ENCODE peak calls at places on chromosomes 12 and 14, in nine cellular contexts. One of them, this sample, is unnamed.

GRCh38 chr14:51546099-51546498 is 105.6 kb upstream of the FRMD6 start:
- DNase-seq in H1: no peak
- DNase-seq in fibroblast of villous mesenchyme: no peak
- DNase-seq in lung: no peak
- DNase-seq in nephron progenitor cell: no peak
- DNase-seq in tibial nerve: no peak
- DNase-seq in AG04450: no peak
- DNase-seq in astrocyte of the spinal cord: no peak
- DNase-seq in HFFc6: no peak
- DNase-seq in this sample: no peak

GRCh38 chr12:132089407-132089910 is 54.7 kb downstream of the DDX51 start:
- DNase-seq in fibroblast of villous mesenchyme: no peak
- DNase-seq in AG04450: no peak
- DNase-seq in tibial nerve: no peak
- DNase-seq in HFFc6: no peak
- DNase-seq in astrocyte of the spinal cord: no peak
- DNase-seq in lung: no peak
- DNase-seq in H1: no peak
- DNase-seq in nephron progenitor cell: no peak
- DNase-seq in this sample: no peak

GRCh38 chr12:5661820-5662219 is 229.9 kb downstream of the NTF3 start:
- DNase-seq in H1: no peak
- DNase-seq in HFFc6: no peak
- DNase-seq in nephron progenitor cell: no peak
- DNase-seq in fibroblast of villous mesenchyme: no peak
- DNase-seq in astrocyte of the spinal cord: no peak
- DNase-seq in lung: no peak
- DNase-seq in tibial nerve: no peak
- DNase-seq in AG04450: no peak
- DNase-seq in this sample: no peak

GRCh38 chr14:57382283-57382682 is 8.1 kb upstream of the NAA30 start:
- DNase-seq in lung: no peak
- DNase-seq in tibial nerve: no peak
- DNase-seq in HFFc6: peak
- DNase-seq in nephron progenitor cell: no peak
- DNase-seq in fibroblast of villous mesenchyme: peak
- DNase-seq in astrocyte of the spinal cord: peak
- DNase-seq in AG04450: peak
- DNase-seq in H1: no peak
- DNase-seq in this sample: peak

GRCh38 chr12:13135336-13136178 is 32.1 kb upstream of the GSG1 start:
- DNase-seq in nephron progenitor cell: no peak
- DNase-seq in HFFc6: peak
- DNase-seq in lung: peak
- DNase-seq in fibroblast of villous mesenchyme: peak
- DNase-seq in H1: no peak
- DNase-seq in tibial nerve: no peak
- DNase-seq in AG04450: peak
- DNase-seq in astrocyte of the spinal cord: peak
- DNase-seq in this sample: peak

GRCh38 chr12:42213023-42213422 is 25.0 kb downstream of the YAF2 start:
- DNase-seq in HFFc6: no peak
- DNase-seq in nephron progenitor cell: no peak
- DNase-seq in fibroblast of villous mesenchyme: no peak
- DNase-seq in H1: no peak
- DNase-seq in tibial nerve: no peak
- DNase-seq in AG04450: no peak
- DNase-seq in lung: no peak
- DNase-seq in astrocyte of the spinal cord: peak
- DNase-seq in this sample: no peak

GRCh38 chr12:26319511-26319910 is 124.1 kb downstream of the SSPN start:
- DNase-seq in H1: no peak
- DNase-seq in tibial nerve: peak
- DNase-seq in nephron progenitor cell: no peak
- DNase-seq in HFFc6: peak
- DNase-seq in astrocyte of the spinal cord: peak
- DNase-seq in AG04450: peak
- DNase-seq in fibroblast of villous mesenchyme: peak
- DNase-seq in lung: peak
- DNase-seq in this sample: peak

GRCh38 chr12:15527201-15527782 is 205.0 kb downstream of the PTPRO start:
- DNase-seq in astrocyte of the spinal cord: no peak
- DNase-seq in lung: no peak
- DNase-seq in AG04450: no peak
- DNase-seq in H1: peak
- DNase-seq in fibroblast of villous mesenchyme: no peak
- DNase-seq in tibial nerve: no peak
- DNase-seq in nephron progenitor cell: no peak
- DNase-seq in HFFc6: peak
- DNase-seq in this sample: no peak

GRCh38 chr14:88380405-88380804 is 5.1 kb upstream of the SPATA7 start:
- DNase-seq in tibial nerve: no peak
- DNase-seq in AG04450: no peak
- DNase-seq in HFFc6: no peak
- DNase-seq in lung: no peak
- DNase-seq in astrocyte of the spinal cord: peak
- DNase-seq in nephron progenitor cell: no peak
- DNase-seq in fibroblast of villous mesenchyme: peak
- DNase-seq in H1: no peak
- DNase-seq in this sample: no peak

GRCh38 chr14:35387209-35387608 is 17.3 kb downstream of the NFKBIA start:
- DNase-seq in AG04450: no peak
- DNase-seq in lung: no peak
- DNase-seq in nephron progenitor cell: no peak
- DNase-seq in HFFc6: no peak
- DNase-seq in astrocyte of the spinal cord: no peak
- DNase-seq in tibial nerve: no peak
- DNase-seq in fibroblast of villous mesenchyme: no peak
- DNase-seq in H1: no peak
- DNase-seq in this sample: no peak

GRCh38 chr12:123763093-123763492 is 992 bp downstream of the DNAH10 start:
- DNase-seq in fibroblast of villous mesenchyme: no peak
- DNase-seq in lung: no peak
- DNase-seq in nephron progenitor cell: no peak
- DNase-seq in tibial nerve: no peak
- DNase-seq in H1: peak
- DNase-seq in astrocyte of the spinal cord: no peak
- DNase-seq in HFFc6: no peak
- DNase-seq in AG04450: no peak
- DNase-seq in this sample: no peak

GRCh38 chr12:27843714-27844245 is 63.7 kb upstream of the MANSC4 start:
- DNase-seq in tibial nerve: no peak
- DNase-seq in AG04450: no peak
- DNase-seq in HFFc6: no peak
- DNase-seq in nephron progenitor cell: no peak
- DNase-seq in lung: no peak
- DNase-seq in H1: no peak
- DNase-seq in astrocyte of the spinal cord: peak
- DNase-seq in fibroblast of villous mesenchyme: peak
- DNase-seq in this sample: no peak

GRCh38 chr12:18468521-18469075 is 207.3 kb downstream of the PIK3C2G start:
- DNase-seq in astrocyte of the spinal cord: peak
- DNase-seq in AG04450: no peak
- DNase-seq in nephron progenitor cell: no peak
- DNase-seq in lung: no peak
- DNase-seq in tibial nerve: no peak
- DNase-seq in fibroblast of villous mesenchyme: peak
- DNase-seq in H1: no peak
- DNase-seq in HFFc6: peak
- DNase-seq in this sample: no peak

GRCh38 chr12:33703221-33703620 is 263.6 kb upstream of the SYT10 start:
- DNase-seq in lung: no peak
- DNase-seq in astrocyte of the spinal cord: no peak
- DNase-seq in fibroblast of villous mesenchyme: no peak
- DNase-seq in HFFc6: no peak
- DNase-seq in H1: no peak
- DNase-seq in nephron progenitor cell: no peak
- DNase-seq in tibial nerve: no peak
- DNase-seq in AG04450: no peak
- DNase-seq in this sample: no peak

GRCh38 chr14:21308132-21308478 is 28.2 kb downstream of the RPGRIP1 start:
- DNase-seq in HFFc6: no peak
- DNase-seq in lung: no peak
- DNase-seq in nephron progenitor cell: no peak
- DNase-seq in astrocyte of the spinal cord: no peak
- DNase-seq in H1: no peak
- DNase-seq in tibial nerve: no peak
- DNase-seq in AG04450: no peak
- DNase-seq in fibroblast of villous mesenchyme: no peak
- DNase-seq in this sample: no peak

GRCh38 chr14:34682787-34683321 is 31.5 kb downstream of the CFL2 start:
- DNase-seq in H1: no peak
- DNase-seq in HFFc6: peak
- DNase-seq in AG04450: no peak
- DNase-seq in astrocyte of the spinal cord: peak
- DNase-seq in lung: no peak
- DNase-seq in tibial nerve: no peak
- DNase-seq in nephron progenitor cell: no peak
- DNase-seq in fibroblast of villous mesenchyme: peak
- DNase-seq in this sample: no peak

DNA sequence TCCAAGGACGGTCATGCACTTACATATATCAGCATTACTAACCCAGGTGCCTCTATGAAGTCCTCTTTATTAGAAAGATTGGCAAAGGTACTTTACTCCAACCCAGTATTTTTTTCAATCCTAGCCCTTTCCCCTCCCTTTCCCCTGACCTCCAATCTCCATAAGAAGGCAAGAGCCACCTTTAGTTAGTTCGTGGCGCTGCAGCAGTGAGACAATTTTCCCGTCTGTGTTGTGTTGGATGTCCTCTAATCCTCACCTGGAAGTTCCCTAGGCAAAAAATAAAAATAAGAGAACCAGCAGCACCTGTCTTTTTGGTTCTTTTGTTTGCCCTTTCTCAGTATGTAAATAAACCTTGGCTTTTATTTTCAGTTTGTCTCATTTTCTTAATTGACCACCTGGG is 439.6 kb upstream of the LRFN5 start:
- DNase-seq in AG04450: no peak
- DNase-seq in lung: no peak
- DNase-seq in HFFc6: no peak
- DNase-seq in H1: no peak
- DNase-seq in nephron progenitor cell: no peak
- DNase-seq in tibial nerve: no peak
- DNase-seq in astrocyte of the spinal cord: no peak
- DNase-seq in fibroblast of villous mesenchyme: no peak
- DNase-seq in this sample: no peak
- TF ChIP-seq CTCF in AG04450: no peak
- TF ChIP-seq CTCF in lung: no peak
- TF ChIP-seq CTCF in HFFc6: no peak
- TF ChIP-seq CTCF in H1: peak
- TF ChIP-seq CTCF in nephron progenitor cell: no peak
- TF ChIP-seq CTCF in tibial nerve: no peak
- TF ChIP-seq CTCF in astrocyte of the spinal cord: no peak
- TF ChIP-seq CTCF in fibroblast of villous mesenchyme: no peak
- TF ChIP-seq CTCF in this sample: no peak

DNA sequence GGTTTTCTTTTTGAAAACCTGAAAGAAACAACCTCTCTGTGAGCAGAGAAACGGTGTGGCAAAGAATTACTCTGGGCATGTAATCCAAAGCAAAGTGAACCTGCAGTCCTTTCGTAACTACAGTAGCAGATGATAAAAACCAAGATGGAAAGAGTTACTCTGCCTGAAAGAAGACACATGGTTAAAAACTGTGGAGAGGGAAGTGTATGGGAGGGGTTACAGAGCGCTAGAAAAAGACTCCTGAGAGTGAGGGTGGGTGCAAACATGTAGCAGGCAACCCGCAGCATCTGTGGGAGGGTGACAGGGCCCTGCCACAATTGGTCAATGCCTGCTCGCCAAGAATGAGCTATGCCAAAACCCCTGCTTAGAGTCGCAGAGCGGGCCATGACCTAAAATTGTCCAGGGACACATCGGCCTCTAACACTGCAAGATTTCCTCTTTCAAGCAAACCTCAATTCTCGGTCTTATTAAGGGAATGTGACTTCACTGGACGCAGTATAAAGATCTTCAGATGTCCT is 753 bp downstream of the PRKAG1 start:
- DNase-seq in fibroblast of villous mesenchyme: peak
- DNase-seq in nephron progenitor cell: no peak
- DNase-seq in H1: no peak
- DNase-seq in astrocyte of the spinal cord: no peak
- DNase-seq in AG04450: no peak
- DNase-seq in lung: no peak
- DNase-seq in HFFc6: peak
- DNase-seq in tibial nerve: no peak
- DNase-seq in this sample: no peak
- TF ChIP-seq CTCF in fibroblast of villous mesenchyme: no peak
- TF ChIP-seq CTCF in nephron progenitor cell: no peak
- TF ChIP-seq CTCF in H1: no peak
- TF ChIP-seq CTCF in astrocyte of the spinal cord: no peak
- TF ChIP-seq CTCF in AG04450: peak
- TF ChIP-seq CTCF in lung: no peak
- TF ChIP-seq CTCF in HFFc6: no peak
- TF ChIP-seq CTCF in tibial nerve: no peak
- TF ChIP-seq CTCF in this sample: no peak

GRCh38 chr14:76923422-76924362 is 97.5 kb downstream of the LRRC74A start:
- DNase-seq in astrocyte of the spinal cord: no peak
- DNase-seq in H1: peak
- DNase-seq in nephron progenitor cell: no peak
- DNase-seq in tibial nerve: no peak
- DNase-seq in fibroblast of villous mesenchyme: no peak
- DNase-seq in AG04450: no peak
- DNase-seq in lung: no peak
- DNase-seq in HFFc6: no peak
- DNase-seq in this sample: no peak

GRCh38 chr14:76928301-76928700 is 100.2 kb downstream of the IRF2BPL start:
- DNase-seq in AG04450: no peak
- DNase-seq in astrocyte of the spinal cord: no peak
- DNase-seq in H1: no peak
- DNase-seq in nephron progenitor cell: no peak
- DNase-seq in lung: no peak
- DNase-seq in HFFc6: no peak
- DNase-seq in tibial nerve: no peak
- DNase-seq in fibroblast of villous mesenchyme: no peak
- DNase-seq in this sample: no peak

GRCh38 chr14:76924363-76925151 is 98.3 kb downstream of the LRRC74A start:
- DNase-seq in nephron progenitor cell: peak
- DNase-seq in fibroblast of villous mesenchyme: no peak
- DNase-seq in tibial nerve: no peak
- DNase-seq in AG04450: no peak
- DNase-seq in lung: no peak
- DNase-seq in HFFc6: no peak
- DNase-seq in H1: peak
- DNase-seq in astrocyte of the spinal cord: peak
- DNase-seq in this sample: no peak

GRCh38 chr14:76929927-76930326 is 98.6 kb downstream of the IRF2BPL start:
- DNase-seq in astrocyte of the spinal cord: no peak
- DNase-seq in AG04450: no peak
- DNase-seq in lung: no peak
- DNase-seq in H1: no peak
- DNase-seq in HFFc6: no peak
- DNase-seq in tibial nerve: no peak
- DNase-seq in fibroblast of villous mesenchyme: no peak
- DNase-seq in nephron progenitor cell: no peak
- DNase-seq in this sample: no peak

GRCh38 chr14:76926521-76927251 is 100.5 kb downstream of the LRRC74A start:
- DNase-seq in lung: no peak
- DNase-seq in AG04450: no peak
- DNase-seq in tibial nerve: peak
- DNase-seq in nephron progenitor cell: peak
- DNase-seq in H1: no peak
- DNase-seq in HFFc6: peak
- DNase-seq in astrocyte of the spinal cord: no peak
- DNase-seq in fibroblast of villous mesenchyme: peak
- DNase-seq in this sample: no peak
- TF ChIP-seq CTCF in lung: no peak
- TF ChIP-seq CTCF in AG04450: no peak
- TF ChIP-seq CTCF in tibial nerve: no peak
- TF ChIP-seq CTCF in nephron progenitor cell: no peak
- TF ChIP-seq CTCF in H1: no peak
- TF ChIP-seq CTCF in HFFc6: no peak
- TF ChIP-seq CTCF in astrocyte of the spinal cord: no peak
- TF ChIP-seq CTCF in fibroblast of villous mesenchyme: no peak
- TF ChIP-seq CTCF in this sample: no peak

GRCh38 chr12:57726884-57727757 is 11.4 kb downstream of the AGAP2 start:
- DNase-seq in lung: no peak
- DNase-seq in nephron progenitor cell: peak
- DNase-seq in tibial nerve: no peak
- DNase-seq in HFFc6: peak
- DNase-seq in H1: peak
- DNase-seq in fibroblast of villous mesenchyme: peak
- DNase-seq in AG04450: no peak
- DNase-seq in astrocyte of the spinal cord: peak
- DNase-seq in this sample: no peak
- TF ChIP-seq CTCF in lung: no peak
- TF ChIP-seq CTCF in nephron progenitor cell: no peak
- TF ChIP-seq CTCF in tibial nerve: peak
- TF ChIP-seq CTCF in HFFc6: peak
- TF ChIP-seq CTCF in H1: no peak
- TF ChIP-seq CTCF in fibroblast of villous mesenchyme: peak
- TF ChIP-seq CTCF in AG04450: peak
- TF ChIP-seq CTCF in astrocyte of the spinal cord: peak
- TF ChIP-seq CTCF in this sample: peak